ENCODE peak calls at places on chromosome 1, in seven cellular contexts. V, H, T, U, G, L and D are unnamed samples.

GRCh38 chr1:18505666-18506065 is 24.9 kb downstream of the KLHDC7A start:
- DNase-seq in V (no peak), H (no peak), T (no peak), U (no peak), G (no peak), L (no peak), D (no peak)

GRCh38 chr1:12075195-12076114 is 12.4 kb downstream of the TNFRSF8 start:
- DNase-seq in V (no peak), H (no peak), T (no peak), U (no peak), G (peak), L (no peak), D (peak)

GRCh38 chr1:204376919-204377799 is 17.4 kb upstream of the PLEKHA6 start:
- DNase-seq in V (no peak), H (no peak), T (no peak), U (no peak), G (no peak), L (no peak), D (no peak)

GRCh38 chr1:30488324-30488913 is 235.0 kb downstream of the MATN1 start:
- DNase-seq in V (no peak), H (no peak), T (no peak), U (no peak), G (no peak), L (no peak), D (no peak)

GRCh38 chr1:198047913-198048312 is 108.9 kb upstream of the NEK7 start:
- DNase-seq in V (no peak), H (no peak), T (no peak), U (no peak), G (no peak), L (no peak), D (no peak)

GRCh38 chr1:84299536-84300260 is 1.8 kb upstream of the SAMD13 start:
- DNase-seq in V (no peak), H (no peak), T (no peak), U (no peak), G (no peak), L (peak), D (peak)

GRCh38 chr1:53804791-53805505 is 33.1 kb downstream of the NDC1 start:
- DNase-seq in V (no peak), H (no peak), T (no peak), U (no peak), G (no peak), L (no peak), D (no peak)

GRCh38 chr1:150066838-150067183 is 765 bp upstream of the VPS45 start:
- DNase-seq in V (peak), H (no peak), T (peak), U (peak), G (peak), L (no peak), D (peak)

GRCh38 chr1:234520908-234521801 is 42.2 kb upstream of the TARBP1 start:
- DNase-seq in V (no peak), H (no peak), T (no peak), U (no peak), G (no peak), L (peak), D (no peak)

GRCh38 chr1:70778934-70779333 is 268.7 kb downstream of the PTGER3 start:
- DNase-seq in V (no peak), H (no peak), T (no peak), U (no peak), G (no peak), L (no peak), D (no peak)

GRCh38 chr1:56948403-56949023 is 17.3 kb downstream of the C8B start:
- DNase-seq in V (no peak), H (no peak), T (no peak), U (no peak), G (no peak), L (no peak), D (no peak)

GRCh38 chr1:207444514-207445208 is 9.5 kb upstream of the CR2 start:
- DNase-seq in V (no peak), H (no peak), T (no peak), U (no peak), G (no peak), L (no peak), D (no peak)

GRCh38 chr1:153532161-153532560 is 3.6 kb downstream of the S100A6 start:
- DNase-seq in V (no peak), H (no peak), T (peak), U (peak), G (no peak), L (peak), D (no peak)